ENCODE peak calls at places on chromosomes 1 and 21, in five cellular contexts. J is OCI-LY7, N is RWPE1, R is NCI-H1694 treated with DMSO at 0.1 percent for 48 hours, W is neuronal stem cell. Y is an unnamed sample.

GRCh38 chr1:101181930-101182329 is 54.9 kb upstream of the S1PR1 start:
- DNase-seq in J (no peak), N (no peak), R (no peak), W (no peak), Y (no peak)

GRCh38 chr1:207913951-207914350 is 3.0 kb upstream of the CD34 start:
- DNase-seq in J (no peak), N (no peak), R (no peak), W (no peak), Y (no peak)

GRCh38 chr1:224727851-224728250 is 111.7 kb downstream of the CNIH3 start:
- DNase-seq in J (no peak), N (no peak), R (no peak), W (no peak), Y (no peak)

GRCh38 chr1:83632906-83633305 is 366.0 kb downstream of the TTLL7 start:
- DNase-seq in J (no peak), N (no peak), R (no peak), W (no peak), Y (no peak)

GRCh38 chr21:33584455-33584854 is 4.0 kb downstream of the DONSON start:
- DNase-seq in J (no peak), N (no peak), R (no peak), W (no peak), Y (no peak)

GRCh38 chr1:35442737-35443136 is 114.5 kb downstream of the KIAA0319L start:
- DNase-seq in J (no peak), N (no peak), R (no peak), W (no peak), Y (no peak)

GRCh38 chr1:111758373-111758772 is 2.7 kb downstream of the DDX20 start:
- DNase-seq in J (peak; percentile 33), N (no peak), R (no peak), W (no peak), Y (no peak)

GRCh38 chr21:45386728-45387371 is 18.1 kb upstream of the COL18A1 start:
- DNase-seq in J (no peak), N (no peak), R (no peak), W (no peak), Y (no peak)

GRCh38 chr1:39107891-39108290 is 81.7 kb downstream of the NDUFS5 start:
- DNase-seq in J (no peak), N (no peak), R (no peak), W (no peak), Y (no peak)

GRCh38 chr1:157773723-157774350 is 3.1 kb downstream of the FCRL2 start:
- DNase-seq in J (peak; percentile 88), N (no peak), R (no peak), W (peak; percentile 14), Y (no peak)

GRCh38 chr1:177307771-177308170 is 137.0 kb downstream of the BRINP2 start:
- DNase-seq in J (no peak), N (peak; percentile 75), R (no peak), W (no peak), Y (no peak)

Y was measured in NCI-H524.